ENCODE peak calls at places on chromosomes 1 and 21, in nine cellular contexts. One of them, this sample, is unnamed.

GRCh38 chr21:15682977-15683376 is 46.8 kb upstream of the USP25 start:
- DNase-seq in A549: no peak
- DNase-seq in keratinocyte: no peak
- DNase-seq in hepatocyte: no peak
- DNase-seq in CD4-positive, CD25-positive, alpha-beta regulatory T cell: no peak
- DNase-seq in upper lobe of left lung: no peak
- DNase-seq in tibial nerve: no peak
- DNase-seq in GM23248: peak; percentile 65
- DNase-seq in right lobe of liver: no peak
- DNase-seq in this sample: no peak

GRCh38 chr1:204979306-204979705 is 63.7 kb upstream of the CNTN2 start:
- DNase-seq in CD4-positive, CD25-positive, alpha-beta regulatory T cell: no peak
- DNase-seq in tibial nerve: no peak
- DNase-seq in hepatocyte: no peak
- DNase-seq in A549: no peak
- DNase-seq in upper lobe of left lung: no peak
- DNase-seq in right lobe of liver: no peak
- DNase-seq in keratinocyte: no peak
- DNase-seq in GM23248: no peak
- DNase-seq in this sample: no peak

GRCh38 chr1:87327362-87328120 is 1.1 kb upstream of the LMO4 start:
- DNase-seq in hepatocyte: no peak
- DNase-seq in CD4-positive, CD25-positive, alpha-beta regulatory T cell: no peak
- DNase-seq in upper lobe of left lung: no peak
- DNase-seq in keratinocyte: no peak
- DNase-seq in tibial nerve: no peak
- DNase-seq in GM23248: peak; percentile 51
- DNase-seq in A549: no peak
- DNase-seq in right lobe of liver: no peak
- DNase-seq in this sample: no peak

GRCh38 chr1:11691928-11692711 is 610 bp downstream of the DRAXIN start:
- DNase-seq in keratinocyte: no peak
- DNase-seq in hepatocyte: no peak
- DNase-seq in tibial nerve: no peak
- DNase-seq in right lobe of liver: no peak
- DNase-seq in A549: no peak
- DNase-seq in GM23248: no peak
- DNase-seq in CD4-positive, CD25-positive, alpha-beta regulatory T cell: no peak
- DNase-seq in upper lobe of left lung: no peak
- DNase-seq in this sample: no peak

GRCh38 chr1:221741364-221741970 is 422 bp downstream of the DUSP10 start:
- DNase-seq in hepatocyte: peak; percentile 34
- DNase-seq in CD4-positive, CD25-positive, alpha-beta regulatory T cell: no peak
- DNase-seq in upper lobe of left lung: peak; percentile 34
- DNase-seq in right lobe of liver: no peak
- DNase-seq in tibial nerve: peak; percentile 40
- DNase-seq in keratinocyte: no peak
- DNase-seq in GM23248: peak; percentile 69
- DNase-seq in A549: no peak
- DNase-seq in this sample: no peak

GRCh38 chr1:214463596-214463995 is 87.8 kb downstream of the PTPN14 start:
- DNase-seq in hepatocyte: no peak
- DNase-seq in keratinocyte: no peak
- DNase-seq in GM23248: no peak
- DNase-seq in A549: no peak
- DNase-seq in right lobe of liver: no peak
- DNase-seq in CD4-positive, CD25-positive, alpha-beta regulatory T cell: no peak
- DNase-seq in upper lobe of left lung: no peak
- DNase-seq in tibial nerve: no peak
- DNase-seq in this sample: no peak

GRCh38 chr1:172654535-172654934 is 4.4 kb upstream of the FASLG start:
- DNase-seq in keratinocyte: no peak
- DNase-seq in upper lobe of left lung: no peak
- DNase-seq in A549: peak; percentile 41
- DNase-seq in right lobe of liver: no peak
- DNase-seq in GM23248: peak; percentile 92
- DNase-seq in hepatocyte: peak; percentile 20
- DNase-seq in CD4-positive, CD25-positive, alpha-beta regulatory T cell: no peak
- DNase-seq in tibial nerve: no peak
- DNase-seq in this sample: no peak

GRCh38 chr1:234869182-234870019 is 259.2 kb downstream of the TOMM20 start:
- DNase-seq in GM23248: no peak
- DNase-seq in A549: no peak
- DNase-seq in CD4-positive, CD25-positive, alpha-beta regulatory T cell: no peak
- DNase-seq in keratinocyte: no peak
- DNase-seq in upper lobe of left lung: no peak
- DNase-seq in hepatocyte: no peak
- DNase-seq in tibial nerve: no peak
- DNase-seq in right lobe of liver: peak; percentile 34
- DNase-seq in this sample: no peak

GRCh38 chr1:53906121-53906520 is 12.1 kb downstream of the DIO1 start:
- DNase-seq in hepatocyte: no peak
- DNase-seq in keratinocyte: no peak
- DNase-seq in upper lobe of left lung: no peak
- DNase-seq in right lobe of liver: no peak
- DNase-seq in CD4-positive, CD25-positive, alpha-beta regulatory T cell: no peak
- DNase-seq in tibial nerve: no peak
- DNase-seq in GM23248: no peak
- DNase-seq in A549: no peak
- DNase-seq in this sample: no peak

GRCh38 chr1:62144238-62144831 is 50.3 kb upstream of the L1TD1 start:
- DNase-seq in A549: peak; percentile 41
- DNase-seq in hepatocyte: peak; percentile 67
- DNase-seq in keratinocyte: no peak
- DNase-seq in GM23248: peak; percentile 60
- DNase-seq in tibial nerve: peak; percentile 64
- DNase-seq in right lobe of liver: no peak
- DNase-seq in upper lobe of left lung: no peak
- DNase-seq in CD4-positive, CD25-positive, alpha-beta regulatory T cell: peak; percentile 10
- DNase-seq in this sample: no peak

GRCh38 chr1:53349968-53350852 is 22.3 kb upstream of the LRP8 start:
- DNase-seq in tibial nerve: no peak
- DNase-seq in hepatocyte: no peak
- DNase-seq in GM23248: no peak
- DNase-seq in keratinocyte: no peak
- DNase-seq in CD4-positive, CD25-positive, alpha-beta regulatory T cell: no peak
- DNase-seq in A549: no peak
- DNase-seq in upper lobe of left lung: no peak
- DNase-seq in right lobe of liver: peak; percentile 9
- DNase-seq in this sample: no peak

GRCh38 chr1:221392453-221392852 is 349.4 kb downstream of the DUSP10 start:
- DNase-seq in A549: no peak
- DNase-seq in right lobe of liver: no peak
- DNase-seq in GM23248: peak; percentile 92
- DNase-seq in CD4-positive, CD25-positive, alpha-beta regulatory T cell: no peak
- DNase-seq in keratinocyte: no peak
- DNase-seq in hepatocyte: no peak
- DNase-seq in tibial nerve: peak; percentile 62
- DNase-seq in upper lobe of left lung: no peak
- DNase-seq in this sample: peak; percentile 67

GRCh38 chr1:75795703-75796193 is 934 bp upstream of the MSH4 start:
- DNase-seq in GM23248: no peak
- DNase-seq in upper lobe of left lung: no peak
- DNase-seq in CD4-positive, CD25-positive, alpha-beta regulatory T cell: no peak
- DNase-seq in hepatocyte: no peak
- DNase-seq in keratinocyte: no peak
- DNase-seq in A549: no peak
- DNase-seq in right lobe of liver: no peak
- DNase-seq in tibial nerve: no peak
- DNase-seq in this sample: no peak

GRCh38 chr1:16391408-16391807 is 24.4 kb downstream of the SZRD1 start:
- DNase-seq in GM23248: no peak
- DNase-seq in upper lobe of left lung: no peak
- DNase-seq in keratinocyte: no peak
- DNase-seq in tibial nerve: no peak
- DNase-seq in right lobe of liver: no peak
- DNase-seq in hepatocyte: no peak
- DNase-seq in A549: no peak
- DNase-seq in CD4-positive, CD25-positive, alpha-beta regulatory T cell: no peak
- DNase-seq in this sample: no peak
- H3K4me1 ChIP-seq in GM23248: peaks cover 32% of the 10 kb centered on the region
- H3K4me1 ChIP-seq in upper lobe of left lung: peaks cover 54% of the 10 kb centered on the region
- H3K4me1 ChIP-seq in keratinocyte: peaks cover 29% of the 10 kb centered on the region
- H3K4me1 ChIP-seq in tibial nerve: peaks cover 28% of the 10 kb centered on the region
- H3K4me1 ChIP-seq in right lobe of liver: peaks cover 9% of the 10 kb centered on the region
- H3K4me1 ChIP-seq in hepatocyte: peaks cover 6% of the 10 kb centered on the region
- H3K4me1 ChIP-seq in A549: peaks cover 65% of the 10 kb centered on the region
- H3K4me1 ChIP-seq in CD4-positive, CD25-positive, alpha-beta regulatory T cell: peaks cover 41% of the 10 kb centered on the region
- H3K4me1 ChIP-seq in this sample: peaks cover 7% of the 10 kb centered on the region

GRCh38 chr1:203291201-203292096 is 13.9 kb upstream of the BTG2 start:
- DNase-seq in hepatocyte: peak; percentile 84
- DNase-seq in GM23248: no peak
- DNase-seq in upper lobe of left lung: peak; percentile 53
- DNase-seq in A549: peak; percentile 41
- DNase-seq in tibial nerve: no peak
- DNase-seq in CD4-positive, CD25-positive, alpha-beta regulatory T cell: no peak
- DNase-seq in keratinocyte: no peak
- DNase-seq in right lobe of liver: peak; percentile 70
- DNase-seq in this sample: peak; percentile 72
- H3K4me1 ChIP-seq in hepatocyte: peaks cover 48% of the 10 kb centered on the region
- H3K4me1 ChIP-seq in GM23248: no peaks in the 10 kb centered on the region
- H3K4me1 ChIP-seq in upper lobe of left lung: peaks cover 49% of the 10 kb centered on the region
- H3K4me1 ChIP-seq in A549: peaks cover 14% of the 10 kb centered on the region
- H3K4me1 ChIP-seq in tibial nerve: peaks cover 52% of the 10 kb centered on the region
- H3K4me1 ChIP-seq in CD4-positive, CD25-positive, alpha-beta regulatory T cell: peaks cover 51% of the 10 kb centered on the region
- H3K4me1 ChIP-seq in keratinocyte: peaks cover 38% of the 10 kb centered on the region
- H3K4me1 ChIP-seq in right lobe of liver: peaks cover 10% of the 10 kb centered on the region
- H3K4me1 ChIP-seq in this sample: no peaks in the 10 kb centered on the region

GRCh38 chr1:9271861-9272595 is 20.7 kb upstream of the SPSB1 start:
- DNase-seq in CD4-positive, CD25-positive, alpha-beta regulatory T cell: no peak
- DNase-seq in A549: no peak
- DNase-seq in right lobe of liver: no peak
- DNase-seq in tibial nerve: no peak
- DNase-seq in hepatocyte: no peak
- DNase-seq in upper lobe of left lung: no peak
- DNase-seq in GM23248: no peak
- DNase-seq in keratinocyte: no peak
- DNase-seq in this sample: peak; percentile 64

GRCh38 chr1:9273177-9273576 is 19.5 kb upstream of the SPSB1 start:
- DNase-seq in CD4-positive, CD25-positive, alpha-beta regulatory T cell: no peak
- DNase-seq in keratinocyte: no peak
- DNase-seq in upper lobe of left lung: no peak
- DNase-seq in A549: no peak
- DNase-seq in right lobe of liver: no peak
- DNase-seq in tibial nerve: no peak
- DNase-seq in hepatocyte: no peak
- DNase-seq in GM23248: no peak
- DNase-seq in this sample: peak; percentile 69

GRCh38 chr1:9269721-9270120 is 23.0 kb upstream of the SPSB1 start:
- DNase-seq in hepatocyte: no peak
- DNase-seq in CD4-positive, CD25-positive, alpha-beta regulatory T cell: no peak
- DNase-seq in tibial nerve: no peak
- DNase-seq in right lobe of liver: no peak
- DNase-seq in GM23248: no peak
- DNase-seq in A549: no peak
- DNase-seq in keratinocyte: no peak
- DNase-seq in upper lobe of left lung: no peak
- DNase-seq in this sample: peak; percentile 18

GRCh38 chr1:9270290-9270900 is 22.3 kb upstream of the SPSB1 start:
- DNase-seq in right lobe of liver: no peak
- DNase-seq in upper lobe of left lung: no peak
- DNase-seq in tibial nerve: no peak
- DNase-seq in CD4-positive, CD25-positive, alpha-beta regulatory T cell: no peak
- DNase-seq in keratinocyte: no peak
- DNase-seq in hepatocyte: no peak
- DNase-seq in GM23248: peak; percentile 60
- DNase-seq in A549: no peak
- DNase-seq in this sample: peak; percentile 44

GRCh38 chr1:9271268-9271667 is 21.4 kb upstream of the SPSB1 start:
- DNase-seq in right lobe of liver: no peak
- DNase-seq in A549: no peak
- DNase-seq in CD4-positive, CD25-positive, alpha-beta regulatory T cell: no peak
- DNase-seq in hepatocyte: no peak
- DNase-seq in GM23248: no peak
- DNase-seq in keratinocyte: no peak
- DNase-seq in upper lobe of left lung: no peak
- DNase-seq in tibial nerve: no peak
- DNase-seq in this sample: peak; percentile 47
- H3K4me1 ChIP-seq in right lobe of liver: no peaks in the 10 kb centered on the region
- H3K4me1 ChIP-seq in A549: peaks cover 6% of the 10 kb centered on the region
- H3K4me1 ChIP-seq in CD4-positive, CD25-positive, alpha-beta regulatory T cell: peaks cover 16% of the 10 kb centered on the region
- H3K4me1 ChIP-seq in hepatocyte: peaks cover 18% of the 10 kb centered on the region
- H3K4me1 ChIP-seq in GM23248: peaks cover 18% of the 10 kb centered on the region
- H3K4me1 ChIP-seq in keratinocyte: peaks cover 22% of the 10 kb centered on the region
- H3K4me1 ChIP-seq in upper lobe of left lung: peaks cover 15% of the 10 kb centered on the region
- H3K4me1 ChIP-seq in tibial nerve: peaks cover 4% of the 10 kb centered on the region
- H3K4me1 ChIP-seq in this sample: no peaks in the 10 kb centered on the region

GRCh38 chr1:35320937-35321336 is 52.4 kb downstream of the ZMYM4 start:
- DNase-seq in right lobe of liver: no peak
- DNase-seq in tibial nerve: no peak
- DNase-seq in GM23248: no peak
- DNase-seq in upper lobe of left lung: no peak
- DNase-seq in A549: no peak
- DNase-seq in keratinocyte: no peak
- DNase-seq in hepatocyte: no peak
- DNase-seq in CD4-positive, CD25-positive, alpha-beta regulatory T cell: no peak
- DNase-seq in this sample: no peak
- H3K4me1 ChIP-seq in right lobe of liver: peaks cover 4% of the 10 kb centered on the region
- H3K4me1 ChIP-seq in tibial nerve: no peaks in the 10 kb centered on the region
- H3K4me1 ChIP-seq in GM23248: peaks cover 30% of the 10 kb centered on the region
- H3K4me1 ChIP-seq in upper lobe of left lung: peaks cover 6% of the 10 kb centered on the region
- H3K4me1 ChIP-seq in A549: peaks cover 9% of the 10 kb centered on the region
- H3K4me1 ChIP-seq in keratinocyte: no peaks in the 10 kb centered on the region
- H3K4me1 ChIP-seq in hepatocyte: no peaks in the 10 kb centered on the region
- H3K4me1 ChIP-seq in CD4-positive, CD25-positive, alpha-beta regulatory T cell: no peaks in the 10 kb centered on the region
- H3K4me1 ChIP-seq in this sample: peaks cover 4% of the 10 kb centered on the region